ENCODE peak calls at places on chromosomes 16 and 17, in seven cellular contexts. R is ACHN; A is effector memory CD8-positive, alpha-beta T cell; D is heart right ventricle; U is stimulated activated naive B cell treated with anti-CD40 and anti-IgM and Interleukin-4, amounts not matched to agents 10 μg/mL and 1 μg/mL and 100 μg/mL, for 72 hours; V is mucosa of gallbladder; Z is left ventricle myocardium inferior. S is an unnamed sample.

GRCh38 chr16:74325331-74325730 is 28.7 kb downstream of the PSMD7 start:
- DNase-seq in R (no peak), A (no peak), D (no peak), U (no peak), V (no peak), Z (no peak), S (no peak)

GRCh38 chr16:50933257-50933656 is 191.4 kb downstream of the CYLD start:
- DNase-seq in R (peak; percentile 12), A (no peak), D (no peak), U (no peak), V (no peak), Z (no peak), S (no peak)

GRCh38 chr17:28716740-28717577 is 709 bp downstream of the RAB34 start:
- DNase-seq in R (peak; percentile 56), A (no peak), D (no peak), U (no peak), V (no peak), Z (peak; percentile 34), S (no peak)

GRCh38 chr16:51527349-51527748 is 376.3 kb upstream of the SALL1 start:
- DNase-seq in R (no peak), A (no peak), D (no peak), U (no peak), V (no peak), Z (no peak), S (no peak)

GRCh38 chr16:86110726-86111125 is 211.8 kb downstream of the IRF8 start:
- DNase-seq in R (no peak), A (no peak), D (no peak), U (no peak), V (no peak), Z (no peak), S (no peak)

GRCh38 chr17:13593021-13593751 is 8.5 kb downstream of the HS3ST3A1 start:
- DNase-seq in R (no peak), A (no peak), D (no peak), U (no peak), V (no peak), Z (no peak), S (no peak)

GRCh38 chr16:16163571-16163970 is 59.7 kb downstream of the ABCC6 start:
- DNase-seq in R (no peak), A (no peak), D (no peak), U (no peak), V (no peak), Z (no peak), S (no peak)

GRCh38 chr17:57349533-57350227 is 93.4 kb downstream of the MSI2 start:
- DNase-seq in R (no peak), A (no peak), D (no peak), U (no peak), V (no peak), Z (no peak), S (no peak)

GRCh38 chr17:62720126-62720850 is 87.8 kb downstream of the MARCHF10 start:
- DNase-seq in R (peak; percentile 73), A (no peak), D (no peak), U (no peak), V (no peak), Z (no peak), S (peak; percentile 15)

GRCh38 chr17:49401971-49402491 is 12.7 kb downstream of the PHB1 start:
- DNase-seq in R (no peak), A (no peak), D (no peak), U (no peak), V (no peak), Z (no peak), S (no peak)

GRCh38 chr17:5472511-5472910 is 3.7 kb upstream of the DHX33 start:
- DNase-seq in R (no peak), A (no peak), D (no peak), U (no peak), V (no peak), Z (no peak), S (no peak)

GRCh38 chr17:31678431-31678830 is 180.6 kb downstream of the COPRS start:
- DNase-seq in R (no peak), A (no peak), D (no peak), U (no peak), V (no peak), Z (no peak), S (no peak)

GRCh38 chr16:49010879-49011278 is 270.8 kb downstream of the CBLN1 start:
- DNase-seq in R (no peak), A (no peak), D (no peak), U (no peak), V (no peak), Z (no peak), S (no peak)

GRCh38 chr16:48081656-48082055 is 74.1 kb downstream of the ABCC12 start:
- DNase-seq in R (no peak), A (no peak), D (no peak), U (no peak), V (no peak), Z (no peak), S (no peak)

GRCh38 chr17:57861000-57861736 is 11.3 kb upstream of the MRPS23 start:
- DNase-seq in R (peak; percentile 43), A (peak; percentile 30), D (peak; percentile 62), U (no peak), V (peak; percentile 56), Z (peak; percentile 64), S (peak; percentile 80)

GRCh38 chr16:88558457-88559442 is 11.5 kb upstream of the ZC3H18 start:
- DNase-seq in R (peak; percentile 68), A (no peak), D (peak; percentile 61), U (no peak), V (peak; percentile 80), Z (peak; percentile 83), S (no peak)

GRCh38 chr16:68640972-68641371 is 4.1 kb upstream of the CDH3 start:
- DNase-seq in R (no peak), A (no peak), D (no peak), U (no peak), V (no peak), Z (no peak), S (no peak)

GRCh38 chr16:19210175-19210924 is 42.3 kb downstream of the SYT17 start:
- DNase-seq in R (no peak), A (no peak), D (no peak), U (peak; percentile 55), V (no peak), Z (no peak), S (no peak)

GRCh38 chr16:63230383-63230782 is 1194.1 kb upstream of the CDH8 start:
- DNase-seq in R (no peak), A (no peak), D (no peak), U (no peak), V (no peak), Z (no peak), S (no peak)

GRCh38 chr16:21277927-21278706 is at the start of gene CRYM:
- DNase-seq in R (peak; percentile 79), A (no peak), D (peak; percentile 55), U (peak; percentile 49), V (peak; percentile 57), Z (peak; percentile 71), S (no peak)

GRCh38 chr16:87747626-87748025 is 18.2 kb downstream of the KLHDC4 start:
- DNase-seq in R (no peak), A (no peak), D (no peak), U (no peak), V (no peak), Z (no peak), S (no peak)

GRCh38 chr16:65733706-65734105 is 611.8 kb upstream of the CDH11 start:
- DNase-seq in R (no peak), A (no peak), D (no peak), U (no peak), V (no peak), Z (no peak), S (no peak)

S was measured in GDM1.